ENCODE peak calls at places on chromosome X, in ten cellular contexts. One of them, this sample, is unnamed.

GRCh38 chrX:276588-277171 is 4.5 kb upstream of the PLCXD1 start:
- DNase-seq in mesenchymal stem cell: peak
- DNase-seq in GM23338: no peak
- DNase-seq in adipocyte: peak
- DNase-seq in left lung: peak
- DNase-seq in aorta: peak
- DNase-seq in lower leg skin: no peak
- DNase-seq in cardiac muscle cell: peak
- DNase-seq in fibroblast of mammary gland: peak
- DNase-seq in A549: peak
- DNase-seq in this sample: peak

GRCh38 chrX:47573334-47574095 is 8.7 kb upstream of the TIMP1 start:
- DNase-seq in mesenchymal stem cell: peak
- DNase-seq in GM23338: peak
- DNase-seq in adipocyte: no peak
- DNase-seq in left lung: no peak
- DNase-seq in aorta: no peak
- DNase-seq in lower leg skin: no peak
- DNase-seq in cardiac muscle cell: peak
- DNase-seq in fibroblast of mammary gland: peak
- DNase-seq in A549: no peak
- DNase-seq in this sample: no peak

GRCh38 chrX:71660562-71661416 is 6.6 kb upstream of the LOC101059915 start:
- DNase-seq in mesenchymal stem cell: no peak
- DNase-seq in GM23338: no peak
- DNase-seq in adipocyte: no peak
- DNase-seq in left lung: no peak
- DNase-seq in aorta: no peak
- DNase-seq in lower leg skin: no peak
- DNase-seq in cardiac muscle cell: no peak
- DNase-seq in fibroblast of mammary gland: no peak
- DNase-seq in A549: no peak
- DNase-seq in this sample: no peak

GRCh38 chrX:69121321-69122000 is 43.8 kb downstream of the PJA1 start:
- DNase-seq in mesenchymal stem cell: no peak
- DNase-seq in GM23338: no peak
- DNase-seq in adipocyte: no peak
- DNase-seq in left lung: no peak
- DNase-seq in aorta: no peak
- DNase-seq in lower leg skin: no peak
- DNase-seq in cardiac muscle cell: no peak
- DNase-seq in fibroblast of mammary gland: no peak
- DNase-seq in A549: no peak
- DNase-seq in this sample: no peak

GRCh38 chrX:123860506-123860840 is 620 bp downstream of the XIAP start:
- DNase-seq in mesenchymal stem cell: peak
- DNase-seq in GM23338: no peak
- DNase-seq in adipocyte: no peak
- DNase-seq in left lung: no peak
- DNase-seq in aorta: no peak
- DNase-seq in lower leg skin: no peak
- DNase-seq in cardiac muscle cell: no peak
- DNase-seq in fibroblast of mammary gland: no peak
- DNase-seq in A549: peak
- DNase-seq in this sample: no peak

GRCh38 chrX:150324035-150324728 is 38.9 kb upstream of the MAMLD1 start:
- DNase-seq in mesenchymal stem cell: peak
- DNase-seq in GM23338: no peak
- DNase-seq in adipocyte: peak
- DNase-seq in left lung: no peak
- DNase-seq in aorta: no peak
- DNase-seq in lower leg skin: no peak
- DNase-seq in cardiac muscle cell: peak
- DNase-seq in fibroblast of mammary gland: peak
- DNase-seq in A549: peak
- DNase-seq in this sample: no peak

GRCh38 chrX:1453951-1454785 is 1.5 kb upstream of the ASMTL start:
- DNase-seq in mesenchymal stem cell: peak
- DNase-seq in GM23338: peak
- DNase-seq in adipocyte: peak
- DNase-seq in left lung: peak
- DNase-seq in aorta: peak
- DNase-seq in lower leg skin: peak
- DNase-seq in cardiac muscle cell: peak
- DNase-seq in fibroblast of mammary gland: peak
- DNase-seq in A549: peak
- DNase-seq in this sample: peak

GRCh38 chrX:74923942-74924448 is 1.3 kb downstream of the NEXMIF start:
- DNase-seq in mesenchymal stem cell: no peak
- DNase-seq in GM23338: peak
- DNase-seq in adipocyte: peak
- DNase-seq in left lung: no peak
- DNase-seq in aorta: peak
- DNase-seq in lower leg skin: no peak
- DNase-seq in cardiac muscle cell: peak
- DNase-seq in fibroblast of mammary gland: no peak
- DNase-seq in A549: no peak
- DNase-seq in this sample: no peak

GRCh38 chrX:38563006-38563405 is 1.7 kb downstream of the TSPAN7 start:
- DNase-seq in mesenchymal stem cell: no peak
- DNase-seq in GM23338: no peak
- DNase-seq in adipocyte: no peak
- DNase-seq in left lung: no peak
- DNase-seq in aorta: no peak
- DNase-seq in lower leg skin: no peak
- DNase-seq in cardiac muscle cell: no peak
- DNase-seq in fibroblast of mammary gland: no peak
- DNase-seq in A549: no peak
- DNase-seq in this sample: no peak

GRCh38 chrX:38558681-38559080 is 2.7 kb upstream of the TSPAN7 start:
- DNase-seq in mesenchymal stem cell: peak
- DNase-seq in GM23338: no peak
- DNase-seq in adipocyte: no peak
- DNase-seq in left lung: no peak
- DNase-seq in aorta: no peak
- DNase-seq in lower leg skin: no peak
- DNase-seq in cardiac muscle cell: peak
- DNase-seq in fibroblast of mammary gland: peak
- DNase-seq in A549: no peak
- DNase-seq in this sample: no peak

GRCh38 chrX:38561126-38561868 is at the start of gene TSPAN7:
- DNase-seq in mesenchymal stem cell: peak
- DNase-seq in GM23338: peak
- DNase-seq in adipocyte: peak
- DNase-seq in left lung: peak
- DNase-seq in aorta: peak
- DNase-seq in lower leg skin: peak
- DNase-seq in cardiac muscle cell: peak
- DNase-seq in fibroblast of mammary gland: peak
- DNase-seq in A549: peak
- DNase-seq in this sample: peak

DNA sequence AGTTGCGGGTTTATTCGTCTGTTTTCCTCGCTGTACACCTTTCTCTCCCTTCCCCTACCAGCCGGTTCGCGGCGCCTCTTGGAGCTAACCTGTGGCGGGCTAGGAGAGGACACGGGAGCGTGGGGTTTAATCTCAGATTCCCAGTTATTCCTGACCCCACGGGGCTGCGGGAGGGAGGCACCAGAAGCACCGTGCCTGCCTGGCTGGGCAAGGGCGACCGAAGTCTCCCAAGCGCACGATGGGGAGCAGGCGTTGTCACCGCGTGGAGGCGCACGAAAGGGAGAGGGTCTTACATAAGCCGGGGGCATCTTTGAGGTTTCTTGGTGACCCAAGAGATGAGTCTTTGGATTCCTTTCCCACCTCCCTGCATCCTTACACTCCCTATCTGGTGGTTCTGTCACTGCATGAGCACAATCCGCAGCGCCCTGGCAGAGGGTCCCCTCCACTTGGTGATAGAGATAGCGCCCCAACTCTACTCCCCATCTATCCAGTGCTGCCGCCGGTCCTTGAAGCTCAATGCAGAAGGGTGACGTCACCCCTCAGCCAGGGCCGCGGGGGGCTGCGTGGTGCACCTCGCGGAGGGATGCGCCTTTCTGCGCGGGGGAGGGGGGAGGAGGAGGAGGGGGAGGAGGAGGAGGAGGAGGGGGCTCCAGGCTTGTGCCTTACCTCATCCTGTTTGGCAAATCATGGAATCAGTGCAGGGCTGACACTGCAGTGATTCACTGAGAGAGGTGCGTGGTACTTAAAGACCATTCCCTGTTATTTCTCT is 793 bp downstream of the TSPAN7 start:
- DNase-seq in mesenchymal stem cell: peak
- DNase-seq in GM23338: peak
- DNase-seq in adipocyte: no peak
- DNase-seq in left lung: peak
- DNase-seq in aorta: peak
- DNase-seq in lower leg skin: no peak
- DNase-seq in cardiac muscle cell: no peak
- DNase-seq in fibroblast of mammary gland: no peak
- DNase-seq in A549: no peak
- DNase-seq in this sample: peak
- H3K4me3 ChIP-seq in mesenchymal stem cell: peak
- H3K4me3 ChIP-seq in GM23338: peak
- H3K4me3 ChIP-seq in adipocyte: peak
- H3K4me3 ChIP-seq in left lung: peak
- H3K4me3 ChIP-seq in aorta: peak
- H3K4me3 ChIP-seq in lower leg skin: peak
- H3K4me3 ChIP-seq in cardiac muscle cell: peak
- H3K4me3 ChIP-seq in fibroblast of mammary gland: peak
- H3K4me3 ChIP-seq in A549: peak
- H3K4me3 ChIP-seq in this sample: peak

GRCh38 chrX:21926116-21926515 is 14.4 kb upstream of the SMS start:
- DNase-seq in mesenchymal stem cell: peak
- DNase-seq in GM23338: no peak
- DNase-seq in adipocyte: no peak
- DNase-seq in left lung: no peak
- DNase-seq in aorta: no peak
- DNase-seq in lower leg skin: no peak
- DNase-seq in cardiac muscle cell: peak
- DNase-seq in fibroblast of mammary gland: peak
- DNase-seq in A549: no peak
- DNase-seq in this sample: no peak

GRCh38 chrX:21930986-21931385 is 9.5 kb upstream of the SMS start:
- DNase-seq in mesenchymal stem cell: no peak
- DNase-seq in GM23338: no peak
- DNase-seq in adipocyte: peak
- DNase-seq in left lung: no peak
- DNase-seq in aorta: no peak
- DNase-seq in lower leg skin: no peak
- DNase-seq in cardiac muscle cell: no peak
- DNase-seq in fibroblast of mammary gland: no peak
- DNase-seq in A549: no peak
- DNase-seq in this sample: no peak

GRCh38 chrX:21932277-21932996 is 8.1 kb upstream of the SMS start:
- DNase-seq in mesenchymal stem cell: peak
- DNase-seq in GM23338: no peak
- DNase-seq in adipocyte: peak
- DNase-seq in left lung: peak
- DNase-seq in aorta: no peak
- DNase-seq in lower leg skin: peak
- DNase-seq in cardiac muscle cell: peak
- DNase-seq in fibroblast of mammary gland: peak
- DNase-seq in A549: no peak
- DNase-seq in this sample: peak

GRCh38 chrX:21929209-21929608 is 11.3 kb upstream of the SMS start:
- DNase-seq in mesenchymal stem cell: no peak
- DNase-seq in GM23338: no peak
- DNase-seq in adipocyte: no peak
- DNase-seq in left lung: no peak
- DNase-seq in aorta: no peak
- DNase-seq in lower leg skin: no peak
- DNase-seq in cardiac muscle cell: peak
- DNase-seq in fibroblast of mammary gland: no peak
- DNase-seq in A549: no peak
- DNase-seq in this sample: no peak

DNA sequence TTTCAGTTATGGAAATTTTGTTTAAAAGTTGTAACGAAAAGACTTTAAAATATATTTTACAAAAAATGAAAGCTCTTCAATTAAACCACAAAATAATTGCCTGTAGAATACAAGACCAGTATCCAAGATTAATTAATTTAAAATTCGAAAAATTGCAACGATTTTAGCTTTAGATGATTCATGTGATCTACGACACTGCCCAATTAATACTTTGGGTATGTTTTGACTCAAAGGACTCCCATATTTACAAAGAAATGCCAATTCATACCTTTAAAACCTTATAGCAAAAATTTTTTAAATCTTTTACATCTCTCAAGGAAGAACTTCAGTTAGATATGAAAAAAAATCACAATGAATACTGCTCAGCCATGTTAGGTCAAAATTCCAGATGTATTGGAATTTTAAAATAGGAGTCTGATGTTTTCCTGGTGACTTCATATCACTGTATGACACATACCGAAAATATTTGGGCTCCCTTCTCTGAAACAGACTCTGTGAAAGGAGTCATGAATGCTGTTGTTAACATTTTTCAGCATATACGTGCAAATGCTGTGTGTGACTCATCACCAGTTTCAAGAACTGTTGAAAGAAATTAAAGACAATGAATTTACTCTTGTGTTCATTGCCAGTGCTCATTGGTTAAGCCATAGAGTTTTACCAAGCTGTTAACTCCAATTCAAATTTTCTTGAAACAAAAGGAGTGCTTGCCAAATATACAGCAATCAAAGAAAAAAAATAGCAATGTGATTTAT is 13.8 kb upstream of the SMS start:
- DNase-seq in mesenchymal stem cell: peak
- DNase-seq in GM23338: peak
- DNase-seq in adipocyte: peak
- DNase-seq in left lung: no peak
- DNase-seq in aorta: no peak
- DNase-seq in lower leg skin: no peak
- DNase-seq in cardiac muscle cell: peak
- DNase-seq in fibroblast of mammary gland: peak
- DNase-seq in A549: peak
- DNase-seq in this sample: no peak
- H3K4me3 ChIP-seq in mesenchymal stem cell: no peak
- H3K4me3 ChIP-seq in GM23338: no peak
- H3K4me3 ChIP-seq in adipocyte: peak
- H3K4me3 ChIP-seq in left lung: no peak
- H3K4me3 ChIP-seq in aorta: no peak
- H3K4me3 ChIP-seq in lower leg skin: no peak
- H3K4me3 ChIP-seq in cardiac muscle cell: no peak
- H3K4me3 ChIP-seq in fibroblast of mammary gland: peak
- H3K4me3 ChIP-seq in A549: peak
- H3K4me3 ChIP-seq in this sample: peak

DNA sequence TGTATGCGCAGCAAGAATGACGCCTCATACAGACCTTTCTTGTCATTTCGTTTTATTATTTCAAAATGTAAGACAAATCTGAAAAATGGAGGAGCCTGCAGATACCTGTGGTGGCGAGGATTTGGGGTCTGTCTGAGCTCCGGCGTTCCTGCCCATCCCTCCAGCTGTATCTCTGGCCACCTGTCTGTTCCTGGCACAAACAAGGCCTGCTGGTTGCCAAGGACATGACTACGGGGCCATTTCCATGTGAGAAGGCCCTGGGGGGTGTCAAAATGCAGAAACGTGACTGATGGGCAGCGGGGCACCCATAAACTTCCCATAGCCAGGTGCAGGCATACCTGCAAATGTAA is 591 bp upstream of the TSPAN7 start:
- DNase-seq in mesenchymal stem cell: no peak
- DNase-seq in GM23338: no peak
- DNase-seq in adipocyte: no peak
- DNase-seq in left lung: no peak
- DNase-seq in aorta: no peak
- DNase-seq in lower leg skin: no peak
- DNase-seq in cardiac muscle cell: no peak
- DNase-seq in fibroblast of mammary gland: no peak
- DNase-seq in A549: no peak
- DNase-seq in this sample: no peak
- H3K4me3 ChIP-seq in mesenchymal stem cell: peak
- H3K4me3 ChIP-seq in GM23338: peak
- H3K4me3 ChIP-seq in adipocyte: peak
- H3K4me3 ChIP-seq in left lung: peak
- H3K4me3 ChIP-seq in aorta: peak
- H3K4me3 ChIP-seq in lower leg skin: no peak
- H3K4me3 ChIP-seq in cardiac muscle cell: peak
- H3K4me3 ChIP-seq in fibroblast of mammary gland: peak
- H3K4me3 ChIP-seq in A549: peak
- H3K4me3 ChIP-seq in this sample: peak

GRCh38 chrX:119606508-119607389 is 525 bp upstream of the NKRF start:
- DNase-seq in mesenchymal stem cell: no peak
- DNase-seq in GM23338: no peak
- DNase-seq in adipocyte: no peak
- DNase-seq in left lung: no peak
- DNase-seq in aorta: no peak
- DNase-seq in lower leg skin: no peak
- DNase-seq in cardiac muscle cell: peak
- DNase-seq in fibroblast of mammary gland: peak
- DNase-seq in A549: no peak
- DNase-seq in this sample: no peak

GRCh38 chrX:119605398-119605738 is 856 bp downstream of the NKRF start:
- DNase-seq in mesenchymal stem cell: peak
- DNase-seq in GM23338: peak
- DNase-seq in adipocyte: peak
- DNase-seq in left lung: peak
- DNase-seq in aorta: no peak
- DNase-seq in lower leg skin: no peak
- DNase-seq in cardiac muscle cell: no peak
- DNase-seq in fibroblast of mammary gland: no peak
- DNase-seq in A549: peak
- DNase-seq in this sample: no peak

GRCh38 chrX:119605739-119606507 is at the start of gene NKRF:
- DNase-seq in mesenchymal stem cell: peak
- DNase-seq in GM23338: peak
- DNase-seq in adipocyte: peak
- DNase-seq in left lung: peak
- DNase-seq in aorta: peak
- DNase-seq in lower leg skin: peak
- DNase-seq in cardiac muscle cell: peak
- DNase-seq in fibroblast of mammary gland: no peak
- DNase-seq in A549: peak
- DNase-seq in this sample: peak

GRCh38 chrX:119602701-119603255 is 3.4 kb downstream of the NKRF start:
- DNase-seq in mesenchymal stem cell: no peak
- DNase-seq in GM23338: no peak
- DNase-seq in adipocyte: no peak
- DNase-seq in left lung: no peak
- DNase-seq in aorta: no peak
- DNase-seq in lower leg skin: no peak
- DNase-seq in cardiac muscle cell: no peak
- DNase-seq in fibroblast of mammary gland: no peak
- DNase-seq in A549: no peak
- DNase-seq in this sample: no peak

GRCh38 chrX:119604778-119605177 is 1.4 kb downstream of the NKRF start:
- DNase-seq in mesenchymal stem cell: no peak
- DNase-seq in GM23338: no peak
- DNase-seq in adipocyte: no peak
- DNase-seq in left lung: no peak
- DNase-seq in aorta: no peak
- DNase-seq in lower leg skin: no peak
- DNase-seq in cardiac muscle cell: no peak
- DNase-seq in fibroblast of mammary gland: no peak
- DNase-seq in A549: no peak
- DNase-seq in this sample: no peak
- H3K4me3 ChIP-seq in mesenchymal stem cell: no peak
- H3K4me3 ChIP-seq in GM23338: peak
- H3K4me3 ChIP-seq in adipocyte: peak
- H3K4me3 ChIP-seq in left lung: peak
- H3K4me3 ChIP-seq in aorta: no peak
- H3K4me3 ChIP-seq in lower leg skin: no peak
- H3K4me3 ChIP-seq in cardiac muscle cell: peak
- H3K4me3 ChIP-seq in fibroblast of mammary gland: peak
- H3K4me3 ChIP-seq in A549: peak
- H3K4me3 ChIP-seq in this sample: peak

This sample was measured in tibial artery.